ENCODE peak calls at places on chromosomes 11 and 22, in eight cellular contexts. Z is immature natural killer cell; G is iris pigment epithelial cell; N is prostate gland; F is stimulated activated CD4-positive, alpha-beta T cell treated with anti-CD3 and anti-CD28 coated beads, Interleukin-4, amount 100 ng/mL, for 48 hours; L is HepG2; A is ACHN; E is astrocyte of the spinal cord. V is an unnamed sample.

GRCh38 chr22:32469799-32470212 is 4.8 kb upstream of the FBXO7 start:
- DNase-seq in A (peak; percentile 46), L (no peak), G (peak; percentile 81), Z (no peak), N (no peak), F (no peak), E (peak; percentile 57), V (no peak)

GRCh38 chr11:45148276-45148675 is 1.8 kb downstream of the PRDM11 start:
- DNase-seq in A (no peak), L (no peak), G (no peak), E (no peak), N (peak; percentile 1), F (no peak), Z (no peak), V (no peak)

GRCh38 chr22:39656495-39657490 is 86.2 kb downstream of the CACNA1I start:
- DNase-seq in E (no peak), Z (no peak), G (no peak), F (no peak), A (no peak), N (no peak), L (no peak), V (no peak)

GRCh38 chr11:9396752-9397151 is 12.3 kb downstream of the IPO7 start:
- DNase-seq in E (no peak), L (no peak), G (no peak), Z (no peak), F (no peak), N (no peak), A (no peak), V (no peak)

GRCh38 chr11:64583296-64584262 is 7.4 kb upstream of the SLC22A12 start:
- DNase-seq in A (no peak), L (no peak), N (no peak), F (no peak), G (peak; percentile 3), E (no peak), Z (no peak), V (no peak)

GRCh38 chr11:117492578-117493251 is 165.1 kb downstream of the CEP164 start:
- DNase-seq in A (no peak), G (no peak), E (no peak), Z (no peak), L (no peak), F (no peak), N (no peak), V (no peak)

GRCh38 chr11:86990520-86990919 is 35.3 kb upstream of the FZD4 start:
- DNase-seq in E (peak; percentile 86), Z (no peak), L (peak; percentile 54), G (peak; percentile 75), N (no peak), F (no peak), A (peak; percentile 72), V (no peak)

GRCh38 chr11:10659339-10660216 is 34.0 kb downstream of the IRAG1 start:
- DNase-seq in Z (no peak), E (peak; percentile 91), F (no peak), G (peak; percentile 92), N (no peak), L (peak; percentile 91), A (peak; percentile 68), V (peak; percentile 72)

GRCh38 chr11:13297917-13298356 is 20.3 kb downstream of the BMAL1 start:
- DNase-seq in L (peak; percentile 30), E (no peak), A (no peak), F (no peak), N (no peak), Z (no peak), G (peak; percentile 34), V (no peak)

GRCh38 chr11:127080735-127081134 is 80.2 kb upstream of the KIRREL3 start:
- DNase-seq in A (no peak), L (no peak), Z (no peak), E (no peak), G (no peak), F (no peak), N (no peak), V (no peak)

GRCh38 chr11:13358871-13359270 is 81.3 kb downstream of the BMAL1 start:
- DNase-seq in A (no peak), Z (no peak), E (peak; percentile 40), F (no peak), L (no peak), G (peak; percentile 19), N (no peak), V (no peak)

GRCh38 chr11:61598886-61599868 is 18.3 kb upstream of the SYT7 start:
- DNase-seq in Z (no peak), N (no peak), L (no peak), G (peak; percentile 12), A (no peak), F (no peak), E (peak; percentile 55), V (no peak)

GRCh38 chr11:96869207-96869606 is 479.4 kb downstream of the JRKL start:
- DNase-seq in A (no peak), L (no peak), E (peak; percentile 1), Z (no peak), N (no peak), F (no peak), G (peak; percentile 3), V (no peak)

GRCh38 chr11:6249822-6250555 is 9.6 kb upstream of the CCKBR start:
- DNase-seq in F (no peak), L (no peak), E (peak; percentile 77), A (peak; percentile 50), N (no peak), Z (no peak), G (peak; percentile 65), V (peak; percentile 80)

GRCh38 chr22:37053310-37054077 is 2.0 kb downstream of the KCTD17 start:
- DNase-seq in F (no peak), A (no peak), G (no peak), N (no peak), E (no peak), Z (no peak), L (no peak), V (no peak)

GRCh38 chr11:102780491-102780918 is at the start of gene MMP10:
- DNase-seq in G (peak; percentile 74), F (no peak), L (peak; percentile 21), N (no peak), A (peak; percentile 57), E (peak; percentile 72), Z (no peak), V (no peak)

GRCh38 chr11:110897035-110897434 is 184.8 kb upstream of the ARHGAP20 start:
- DNase-seq in E (peak; percentile 66), F (no peak), G (peak; percentile 94), N (no peak), Z (no peak), L (no peak), A (no peak), V (no peak)

GRCh38 chr11:123797065-123797940 is 8.8 kb downstream of the OR6M1 start:
- DNase-seq in N (no peak), E (no peak), L (no peak), G (no peak), Z (no peak), A (no peak), F (no peak), V (no peak)

GRCh38 chr11:95145430-95146063 is 55.9 kb downstream of the ENDOD1 start:
- DNase-seq in N (no peak), F (no peak), E (no peak), G (no peak), Z (no peak), A (no peak), L (no peak), V (no peak)

GRCh38 chr11:96198466-96198808 is 144.6 kb downstream of the MAML2 start:
- DNase-seq in N (no peak), A (no peak), E (no peak), F (no peak), L (no peak), Z (no peak), G (no peak), V (no peak)

GRCh38 chr22:23376256-23376655 is 195.9 kb downstream of the BCR start:
- DNase-seq in E (no peak), F (peak; percentile 34), Z (no peak), N (no peak), L (peak; percentile 18), G (peak; percentile 4), A (no peak), V (no peak)

GRCh38 chr11:69918938-69919650 is 99.9 kb upstream of the FGF3 start:
- DNase-seq in G (peak; percentile 53), Z (peak; percentile 31), L (peak; percentile 50), A (peak; percentile 29), F (peak; percentile 81), E (peak; percentile 51), N (peak; percentile 58), V (peak; percentile 81)

GRCh38 chr11:130725417-130726233 is 190.7 kb downstream of the SNX19 start:
- DNase-seq in L (no peak), E (no peak), A (no peak), Z (no peak), F (no peak), G (peak; percentile 16), N (no peak), V (no peak)